ENCODE peak calls at places on chromosomes 4 and X, in five cellular contexts. W is mammary epithelial cell, M is lung, K is Peyer's patch, S is aorta. V is an unnamed sample.
A peak's percentile ranks its signal among the peaks of the same experiment; 100 is the strongest.

GRCh38 chr4:48642421-48643144 is 137.5 kb downstream of the FRYL start:
- DNase-seq in W (no peak), M (no peak), K (no peak), S (no peak), V (no peak)

GRCh38 chr4:173273956-173274355 is 60.2 kb downstream of the HMGB2 start:
- DNase-seq in W (no peak), M (no peak), K (no peak), S (no peak), V (no peak)

GRCh38 chr4:127124919-127125318 is 507.8 kb upstream of the INTU start:
- DNase-seq in W (peak; percentile 3), M (no peak), K (no peak), S (no peak), V (no peak)

GRCh38 chr4:147407261-147408045 is 73.4 kb upstream of the EDNRA start:
- DNase-seq in W (no peak), M (no peak), K (no peak), S (no peak), V (no peak)

GRCh38 chr4:190020790-190021717 is 6.0 kb downstream of the FRG2 start:
- DNase-seq in W (peak; percentile 58), M (peak; percentile 54), K (no peak), S (peak; percentile 43), V (peak; percentile 30)

GRCh38 chr4:41155194-41155830 is 59.0 kb downstream of the APBB2 start:
- DNase-seq in W (no peak), M (no peak), K (no peak), S (no peak), V (no peak)

GRCh38 chrX:37921758-37922157 is 74.4 kb upstream of the DYNLT3 start:
- DNase-seq in W (peak; percentile 82), M (no peak), K (no peak), S (no peak), V (no peak)

GRCh38 chrX:10356979-10357378 is 200.2 kb downstream of the CLCN4 start:
- DNase-seq in W (peak; percentile 71), M (no peak), K (no peak), S (no peak), V (no peak)

GRCh38 chr4:60865238-60865637 is 334.9 kb upstream of the ADGRL3 start:
- DNase-seq in W (peak; percentile 1), M (no peak), K (no peak), S (no peak), V (no peak)

GRCh38 chrX:116290359-116290758 is 119.8 kb downstream of the AGTR2 start:
- DNase-seq in W (peak; percentile 58), M (no peak), K (no peak), S (no peak), V (no peak)

GRCh38 chrX:110992611-110993010 is 103.4 kb upstream of the PAK3 start:
- DNase-seq in W (peak; percentile 20), M (no peak), K (no peak), S (no peak), V (no peak)

GRCh38 chr4:119559044-119559647 is 69.5 kb downstream of the PDE5A start:
- DNase-seq in W (peak; percentile 19), M (no peak), K (no peak), S (no peak), V (no peak)

GRCh38 chr4:150491132-150492049 is 90.6 kb upstream of the MAB21L2 start:
- DNase-seq in W (no peak), M (no peak), K (no peak), S (no peak), V (no peak)

GRCh38 chr4:3031357-3032064 is 42.8 kb downstream of the HTT-AS start:
- DNase-seq in W (no peak), M (peak; percentile 64), K (no peak), S (peak; percentile 43), V (peak; percentile 75)

GRCh38 chrX:132490086-132490419 is 1.2 kb upstream of the MBNL3 start:
- DNase-seq in W (peak; percentile 1), M (no peak), K (no peak), S (no peak), V (no peak)

GRCh38 chr4:186424745-186425144 is 130.6 kb downstream of the MTNR1A start:
- DNase-seq in W (no peak), M (no peak), K (no peak), S (no peak), V (no peak)

GRCh38 chr4:78070731-78071282 is 13.7 kb downstream of the FRAS1 start:
- DNase-seq in W (peak; percentile 11), M (no peak), K (no peak), S (no peak), V (no peak)

GRCh38 chr4:88592600-88593448 is 544 bp downstream of the HERC3 start:
- DNase-seq in W (peak; percentile 98), M (peak; percentile 85), K (peak; percentile 78), S (peak; percentile 86), V (peak; percentile 82)

GRCh38 chr4:77994194-77994721 is 62.9 kb upstream of the FRAS1 start:
- DNase-seq in W (peak; percentile 47), M (no peak), K (no peak), S (no peak), V (peak; percentile 43)

DNA sequence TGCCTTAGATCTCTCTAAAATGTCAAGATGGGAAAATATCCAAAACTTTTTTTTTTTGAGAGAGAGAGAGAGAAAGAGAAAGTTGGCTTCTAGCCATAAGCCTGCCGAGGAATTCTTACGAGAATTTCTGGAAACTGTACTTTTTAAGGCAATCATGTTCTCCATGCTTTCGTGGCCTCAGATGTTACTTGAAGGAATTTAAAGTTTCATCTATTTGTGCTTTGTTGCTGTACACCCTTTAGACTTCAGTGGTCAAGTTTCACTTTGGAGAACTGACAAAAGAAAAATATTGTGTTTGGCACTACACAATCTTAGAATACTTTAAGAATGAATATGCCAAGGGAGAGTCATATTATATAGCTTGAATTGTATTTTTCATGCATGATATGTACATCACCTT is 53.9 kb downstream of the FAT4 start:
- DNase-seq in W (peak; percentile 29), M (no peak), K (no peak), S (no peak), V (no peak)
- H3K4me3 ChIP-seq in W (peak overlapping the region; percentile 47), M (no peak overlapping the region), K (no peak overlapping the region), S (peak overlapping the region; percentile 26), V (no peak overlapping the region)

DNA sequence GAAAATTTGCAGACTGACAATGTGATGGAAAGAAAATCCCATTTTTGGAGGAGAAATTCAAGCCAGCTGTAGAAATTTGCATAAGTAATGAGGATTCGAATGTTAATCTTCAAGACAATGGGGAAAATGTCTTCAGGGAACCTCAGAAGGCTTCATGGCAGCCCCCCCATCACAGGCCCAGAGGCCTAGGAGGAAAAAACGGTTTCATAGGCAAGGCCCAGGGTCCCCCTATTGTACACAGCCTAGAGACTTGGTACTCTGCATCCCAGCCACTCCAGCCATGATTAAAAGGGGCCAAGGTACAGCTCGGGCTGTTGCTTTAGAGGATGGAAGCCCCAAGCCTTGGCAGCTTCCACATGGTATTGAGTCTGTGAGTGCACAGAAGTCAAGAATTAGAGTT is 303.6 kb upstream of the PCDH7 start:
- DNase-seq in W (no peak), M (no peak), K (no peak), S (no peak), V (no peak)
- H3K9me3 ChIP-seq in W (peaks cover 19% of the 10 kb centered on the region), M (peaks cover 8% of the 10 kb centered on the region), K (no peaks in the 10 kb centered on the region), S (peaks cover 4% of the 10 kb centered on the region), V (no peaks in the 10 kb centered on the region)

GRCh38 chr4:94551616-94552564 is 100.1 kb downstream of the PDLIM5 start:
- DNase-seq in W (no peak), M (no peak), K (no peak), S (no peak), V (no peak)
- H3K4me1 ChIP-seq in W (peaks cover 23% of the 10 kb centered on the region), M (peaks cover 13% of the 10 kb centered on the region), K (no peaks in the 10 kb centered on the region), S (peaks cover 10% of the 10 kb centered on the region), V (no peaks in the 10 kb centered on the region)

DNA sequence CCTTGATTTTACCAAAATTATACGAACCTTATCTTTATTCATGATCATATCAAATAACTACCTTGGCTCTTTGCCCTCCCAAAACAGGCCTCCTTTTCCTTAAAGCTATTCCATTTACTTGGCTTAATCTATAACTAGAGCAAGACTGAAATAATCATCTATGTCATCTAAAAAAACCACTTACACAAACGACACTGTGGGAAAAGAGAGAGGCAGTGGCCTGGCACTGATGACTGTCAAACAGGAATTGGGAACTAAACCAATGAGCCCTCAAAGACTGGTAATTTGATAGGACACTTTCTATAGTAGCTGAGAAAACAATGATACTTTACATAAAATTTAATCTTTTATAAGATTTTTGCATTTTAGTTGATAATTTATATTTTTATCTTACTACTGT is 11.7 kb upstream of the PTPN13 start:
- DNase-seq in W (peak; percentile 40), M (no peak), K (no peak), S (no peak), V (no peak)
- H3K4me3 ChIP-seq in W (peak overlapping the region; percentile 46), M (no peak overlapping the region), K (no peak overlapping the region), S (no peak overlapping the region), V (no peak overlapping the region)

GRCh38 chrX:1749499-1749898 is 134.6 kb downstream of the ASMT start:
- DNase-seq in W (no peak), M (no peak), K (no peak), S (no peak), V (no peak)

GRCh38 chrX:1751781-1752180 is 136.9 kb downstream of the ASMT start:
- DNase-seq in W (no peak), M (no peak), K (no peak), S (no peak), V (no peak)

GRCh38 chrX:1743105-1743504 is 128.2 kb downstream of the ASMT start:
- DNase-seq in W (no peak), M (no peak), K (no peak), S (no peak), V (no peak)

GRCh38 chrX:1750267-1750666 is 135.4 kb downstream of the ASMT start:
- DNase-seq in W (no peak), M (no peak), K (no peak), S (no peak), V (no peak)

DNA sequence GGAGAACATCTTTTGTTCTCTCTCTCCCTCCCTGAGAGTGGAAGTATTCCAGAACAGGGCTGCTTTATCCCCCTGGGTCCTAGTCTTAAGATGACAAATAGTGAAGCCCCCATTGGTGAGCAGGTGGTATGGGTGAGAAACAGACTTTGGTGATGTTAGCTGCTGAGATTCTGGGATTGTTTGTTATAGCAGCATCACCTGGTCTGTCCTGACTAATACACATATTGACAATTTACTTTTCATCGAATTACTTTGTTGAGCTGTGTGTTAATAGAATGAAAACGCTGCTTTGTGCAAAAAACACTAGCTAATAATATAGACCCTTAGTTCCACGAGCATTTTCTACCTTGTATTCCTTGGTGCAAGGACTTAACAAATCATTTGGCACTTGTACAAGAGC is 133.5 kb downstream of the ASMT start:
- DNase-seq in W (no peak), M (no peak), K (no peak), S (no peak), V (no peak)
- H3K9me3 ChIP-seq in W (peaks cover 8% of the 10 kb centered on the region), M (peaks cover 10% of the 10 kb centered on the region), K (no peaks in the 10 kb centered on the region), S (peaks cover 4% of the 10 kb centered on the region), V (no peaks in the 10 kb centered on the region)

GRCh38 chr4:797066-797465 is 28.9 kb downstream of the CPLX1 start:
- DNase-seq in W (no peak), M (no peak), K (no peak), S (peak; percentile 21), V (no peak)
- H3K4me1 ChIP-seq in W (peaks cover 15% of the 10 kb centered on the region), M (peaks cover 3% of the 10 kb centered on the region), K (no peaks in the 10 kb centered on the region), S (no peaks in the 10 kb centered on the region), V (peaks cover 6% of the 10 kb centered on the region)

DNA sequence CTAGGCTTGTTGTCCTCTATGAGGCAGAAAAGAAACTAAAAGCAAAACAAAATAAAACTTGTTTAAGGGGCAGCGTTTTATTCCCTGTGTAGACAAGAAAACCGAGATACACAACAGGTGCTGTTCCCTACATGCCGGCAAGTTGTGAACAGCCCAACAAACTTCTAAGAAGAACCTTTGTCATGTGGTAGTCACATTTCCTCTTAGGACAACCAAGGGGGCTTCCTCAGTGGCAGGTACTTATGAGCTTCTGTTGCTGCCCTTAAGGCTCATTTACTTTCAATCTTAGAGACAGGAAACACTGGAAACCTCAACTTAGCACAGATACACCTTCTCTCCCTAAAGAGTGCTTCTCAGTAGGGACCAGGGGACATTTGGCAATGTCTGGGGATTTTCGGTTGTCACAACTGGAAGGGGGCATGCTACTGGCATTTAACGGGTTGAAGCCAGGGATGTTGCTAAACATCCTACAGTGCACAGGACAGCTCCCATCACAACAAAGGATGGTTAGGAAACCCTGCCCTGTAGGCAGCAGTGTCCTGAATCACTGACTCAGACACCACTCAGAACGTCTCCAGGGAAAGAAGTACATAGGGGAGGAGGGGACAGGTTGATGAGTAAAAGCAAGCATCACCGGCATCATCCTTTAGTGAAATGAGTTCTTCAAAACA is 111.0 kb downstream of the ASB9 start:
- DNase-seq in W (peak; percentile 72), M (no peak), K (no peak), S (no peak), V (no peak)
- H3K4me3 ChIP-seq in W (no peak overlapping the region), M (no peak overlapping the region), K (no peak overlapping the region), S (no peak overlapping the region), V (no peak overlapping the region)